ENCODE peak calls at places on chromosomes 2 and 18, in eight cellular contexts. Y is AG04450; W is CD4-positive, CD25-positive, alpha-beta regulatory T cell; T is ovary; D is A549; V is tibial artery; P is effector memory CD4-positive, alpha-beta T cell; U is uterus. C is an unnamed sample.
A peak's percentile ranks its signal among the peaks of the same experiment; 100 is the strongest.

GRCh38 chr2:27461118-27461517 is 18.9 kb downstream of the KRTCAP3 start:
- DNase-seq in Y (no peak), W (no peak), T (no peak), D (no peak), V (no peak), P (no peak), U (no peak), C (no peak)

GRCh38 chr2:219541611-219542180 is 1.9 kb downstream of the CHPF start:
- DNase-seq in Y (no peak), W (peak; percentile 90), T (peak; percentile 72), D (peak; percentile 89), V (peak; percentile 71), P (peak; percentile 79), U (peak; percentile 68), C (no peak)

GRCh38 chr2:71631411-71631931 is 178.1 kb downstream of the DYSF start:
- DNase-seq in Y (no peak), W (no peak), T (no peak), D (no peak), V (no peak), P (no peak), U (no peak), C (peak; percentile 30)

GRCh38 chr2:215141706-215142105 is 3.3 kb upstream of the ABCA12 start:
- DNase-seq in Y (no peak), W (no peak), T (no peak), D (no peak), V (no peak), P (no peak), U (no peak), C (no peak)

GRCh38 chr2:65320042-65320711 is 92.5 kb downstream of the ACTR2 start:
- DNase-seq in Y (peak; percentile 82), W (peak; percentile 71), T (no peak), D (peak; percentile 89), V (no peak), P (no peak), U (no peak), C (peak; percentile 55)

GRCh38 chr2:189142893-189143759 is 36.4 kb downstream of the COL5A2 start:
- DNase-seq in Y (no peak), W (peak; percentile 75), T (no peak), D (peak; percentile 80), V (no peak), P (peak; percentile 15), U (no peak), C (no peak)

GRCh38 chr2:84214455-84214854 is 244.6 kb downstream of the SUCLG1 start:
- DNase-seq in Y (no peak), W (no peak), T (no peak), D (no peak), V (no peak), P (no peak), U (no peak), C (no peak)

GRCh38 chr2:128736046-128736688 is 417.5 kb upstream of the HS6ST1 start:
- DNase-seq in Y (no peak), W (no peak), T (no peak), D (no peak), V (no peak), P (no peak), U (no peak), C (no peak)

GRCh38 chr2:227653419-227653818 is 13.2 kb upstream of the SCYGR5 start:
- DNase-seq in Y (no peak), W (no peak), T (no peak), D (peak; percentile 93), V (no peak), P (no peak), U (no peak), C (no peak)

GRCh38 chr2:172281648-172282576 is 145.5 kb upstream of the ITGA6 start:
- DNase-seq in Y (peak; percentile 47), W (no peak), T (no peak), D (no peak), V (no peak), P (no peak), U (no peak), C (no peak)

GRCh38 chr2:200787351-200788128 is 24.2 kb upstream of the BZW1 start:
- DNase-seq in Y (peak; percentile 79), W (no peak), T (no peak), D (peak; percentile 85), V (no peak), P (no peak), U (no peak), C (peak; percentile 65)

GRCh38 chr2:201996681-201997254 is 36.9 kb upstream of the FZD7 start:
- DNase-seq in Y (no peak), W (no peak), T (no peak), D (no peak), V (no peak), P (no peak), U (no peak), C (no peak)

GRCh38 chr2:807300-807699 is 130.1 kb upstream of the TMEM18 start:
- DNase-seq in Y (no peak), W (no peak), T (no peak), D (no peak), V (no peak), P (no peak), U (no peak), C (no peak)

GRCh38 chr2:234026111-234026510 is 24.4 kb upstream of the SPP2 start:
- DNase-seq in Y (no peak), W (no peak), T (no peak), D (no peak), V (no peak), P (no peak), U (no peak), C (no peak)

GRCh38 chr2:7555260-7555659 is 638.0 kb downstream of the RNF144A start:
- DNase-seq in Y (no peak), W (no peak), T (no peak), D (no peak), V (no peak), P (no peak), U (no peak), C (no peak)

GRCh38 chr18:2083691-2084090 is 487.6 kb downstream of the METTL4 start:
- DNase-seq in Y (no peak), W (no peak), T (no peak), D (peak; percentile 19), V (no peak), P (no peak), U (no peak), C (no peak)

GRCh38 chr2:134818321-134818720 is 20.1 kb upstream of the ACMSD start:
- DNase-seq in Y (no peak), W (no peak), T (no peak), D (no peak), V (no peak), P (no peak), U (no peak), C (no peak)

GRCh38 chr2:175251425-175252041 is 70.0 kb upstream of the ATP5MC3 start:
- DNase-seq in Y (no peak), W (peak; percentile 47), T (no peak), D (peak; percentile 46), V (no peak), P (no peak), U (no peak), C (no peak)

GRCh38 chr18:13540783-13541182 is 185.6 kb downstream of the FAM210A start:
- DNase-seq in Y (no peak), W (peak; percentile 43), T (no peak), D (no peak), V (no peak), P (no peak), U (no peak), C (no peak)

GRCh38 chr2:18957909-18958308 is 368.5 kb upstream of the NT5C1B start:
- DNase-seq in Y (peak; percentile 27), W (no peak), T (no peak), D (no peak), V (no peak), P (no peak), U (no peak), C (no peak)
- H3K4me3 ChIP-seq in Y (no peak overlapping the region), W (no peak overlapping the region), T (no peak overlapping the region), D (no peak overlapping the region), V (no peak overlapping the region), P (no peak overlapping the region), U (no peak overlapping the region), C (no peak overlapping the region)

GRCh38 chr2:101807242-101807641 is 109.7 kb downstream of the MAP4K4 start:
- DNase-seq in Y (no peak), W (no peak), T (no peak), D (no peak), V (no peak), P (no peak), U (no peak), C (no peak)

GRCh38 chr2:101805146-101806088 is 107.9 kb downstream of the MAP4K4 start:
- DNase-seq in Y (no peak), W (no peak), T (peak; percentile 54), D (peak; percentile 20), V (no peak), P (no peak), U (peak; percentile 51), C (no peak)

GRCh38 chr2:101803945-101804696 is 106.6 kb downstream of the MAP4K4 start:
- DNase-seq in Y (no peak), W (no peak), T (no peak), D (no peak), V (no peak), P (no peak), U (no peak), C (no peak)

GRCh38 chr2:101808006-101808562 is 110.6 kb downstream of the MAP4K4 start:
- DNase-seq in Y (no peak), W (no peak), T (no peak), D (no peak), V (no peak), P (no peak), U (no peak), C (no peak)

DNA sequence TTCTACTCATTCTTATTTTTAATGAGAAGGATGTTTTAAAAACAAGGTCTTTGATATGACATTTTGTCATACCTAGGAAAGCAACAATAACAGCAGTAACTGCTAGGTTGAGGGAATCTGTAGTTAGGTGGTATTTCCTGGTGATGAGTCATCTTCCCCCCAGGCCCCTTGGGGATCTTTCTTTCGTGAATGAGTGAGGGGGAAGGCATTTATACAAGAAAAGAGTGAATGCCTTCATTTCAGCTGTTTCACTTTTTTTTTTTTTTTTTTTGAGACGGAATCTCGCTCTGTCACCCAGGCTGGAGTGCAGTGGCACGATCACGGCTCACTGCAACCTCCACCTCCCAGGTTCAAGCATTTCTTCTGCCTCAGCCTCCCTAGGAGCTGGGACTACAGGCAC is 108.6 kb downstream of the MAP4K4 start:
- DNase-seq in Y (no peak), W (peak; percentile 29), T (no peak), D (peak; percentile 53), V (no peak), P (no peak), U (no peak), C (no peak)
- H3K4me3 ChIP-seq in Y (no peak overlapping the region), W (no peak overlapping the region), T (no peak overlapping the region), D (peak overlapping the region; percentile 11), V (no peak overlapping the region), P (no peak overlapping the region), U (no peak overlapping the region), C (no peak overlapping the region)

GRCh38 chr2:40450066-40450841 is 1.6 kb downstream of the SLC8A1 start:
- DNase-seq in Y (no peak), W (peak; percentile 23), T (no peak), D (no peak), V (no peak), P (no peak), U (peak; percentile 37), C (no peak)
- H3K4me3 ChIP-seq in Y (peak overlapping the region; percentile 84), W (no peak overlapping the region), T (peak overlapping the region; percentile 59), D (peak overlapping the region; percentile 57), V (peak overlapping the region; percentile 84), P (no peak overlapping the region), U (peak overlapping the region; percentile 58), C (peak overlapping the region; percentile 63)

DNA sequence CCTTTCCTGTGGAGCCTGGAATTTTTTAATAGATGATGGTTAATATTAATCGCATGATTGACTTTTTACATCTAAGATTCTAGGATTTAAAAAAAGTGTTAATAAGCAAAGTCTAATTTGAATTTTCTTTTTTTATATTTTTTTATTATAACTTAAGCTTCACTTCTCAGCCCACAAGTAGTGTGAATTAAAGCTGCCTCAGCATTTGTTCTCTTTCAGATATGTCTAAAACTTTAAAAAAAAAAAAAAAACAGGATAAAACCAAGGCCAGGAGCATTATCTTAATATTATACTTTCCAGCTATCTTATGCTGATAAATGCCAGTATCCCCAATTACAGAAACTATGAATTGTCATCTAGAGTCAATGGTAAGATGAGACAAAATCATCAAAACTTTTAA is 109.7 kb downstream of the CD226 start:
- DNase-seq in Y (no peak), W (no peak), T (no peak), D (no peak), V (no peak), P (no peak), U (no peak), C (no peak)
- H3K4me3 ChIP-seq in Y (no peak overlapping the region), W (no peak overlapping the region), T (no peak overlapping the region), D (no peak overlapping the region), V (no peak overlapping the region), P (no peak overlapping the region), U (no peak overlapping the region), C (no peak overlapping the region)

C was measured in HFF-Myc.